ENCODE peak calls at places on chromosomes 1 and 21, in four cellular contexts. T, C, Q and H are unnamed samples.

GRCh38 chr1:30933874-30934252 is 25.3 kb upstream of the SDC3 start:
- DNase-seq in T (peak), C (peak), Q (no peak), H (peak)

GRCh38 chr1:53289050-53289429 is 38.8 kb downstream of the LRP8 start:
- DNase-seq in T (no peak), C (no peak), Q (no peak), H (no peak)

GRCh38 chr1:23283660-23284602 is 60.2 kb downstream of the HNRNPR start:
- DNase-seq in T (no peak), C (peak), Q (no peak), H (peak)

GRCh38 chr1:46301406-46302090 is 1.9 kb downstream of the LRRC41 start:
- DNase-seq in T (peak), C (peak), Q (peak), H (peak)

GRCh38 chr1:100879422-100879821 is 15.2 kb downstream of the EXTL2 start:
- DNase-seq in T (no peak), C (no peak), Q (no peak), H (peak)

GRCh38 chr1:186745531-186746146 is 65.4 kb upstream of the PTGS2 start:
- DNase-seq in T (no peak), C (no peak), Q (no peak), H (no peak)

GRCh38 chr1:156894001-156894400 is 483 bp downstream of the PEAR1 start:
- DNase-seq in T (no peak), C (no peak), Q (no peak), H (peak)

GRCh38 chr1:114531094-114531493 is 20.1 kb upstream of the TRIM33 start:
- DNase-seq in T (no peak), C (no peak), Q (no peak), H (no peak)

GRCh38 chr21:31278511-31279155 is 65.4 kb downstream of the TIAM1 start:
- DNase-seq in T (no peak), C (peak), Q (no peak), H (peak)

GRCh38 chr1:247448107-247448778 is 9.7 kb downstream of the OR2B11 start:
- DNase-seq in T (peak), C (peak), Q (peak), H (peak)

GRCh38 chr1:98898901-98899300 is 105.8 kb downstream of the PLPPR5 start:
- DNase-seq in T (no peak), C (no peak), Q (no peak), H (no peak)

GRCh38 chr1:29499101-29499650 is 262.9 kb downstream of the PTPRU start:
- DNase-seq in T (no peak), C (no peak), Q (no peak), H (no peak)
- H2BK120ac ChIP-seq in T (no peak), C (no peak), Q (no peak), H (no peak)

GRCh38 chr1:207649865-207650580 is 5.1 kb downstream of the CR1L start:
- DNase-seq in T (peak), C (no peak), Q (no peak), H (no peak)

GRCh38 chr1:207651583-207651982 is 6.7 kb downstream of the CR1L start:
- DNase-seq in T (no peak), C (no peak), Q (no peak), H (no peak)

GRCh38 chr1:207646891-207647290 is 2.0 kb downstream of the CR1L start:
- DNase-seq in T (no peak), C (no peak), Q (no peak), H (no peak)

GRCh38 chr1:207647966-207648906 is 3.3 kb downstream of the CR1L start:
- DNase-seq in T (peak), C (no peak), Q (no peak), H (no peak)

GRCh38 chr1:207649204-207649753 is 4.3 kb downstream of the CR1L start:
- DNase-seq in T (peak), C (no peak), Q (no peak), H (no peak)
- H2BK120ac ChIP-seq in T (no peak), C (no peak), Q (no peak), H (no peak)

DNA sequence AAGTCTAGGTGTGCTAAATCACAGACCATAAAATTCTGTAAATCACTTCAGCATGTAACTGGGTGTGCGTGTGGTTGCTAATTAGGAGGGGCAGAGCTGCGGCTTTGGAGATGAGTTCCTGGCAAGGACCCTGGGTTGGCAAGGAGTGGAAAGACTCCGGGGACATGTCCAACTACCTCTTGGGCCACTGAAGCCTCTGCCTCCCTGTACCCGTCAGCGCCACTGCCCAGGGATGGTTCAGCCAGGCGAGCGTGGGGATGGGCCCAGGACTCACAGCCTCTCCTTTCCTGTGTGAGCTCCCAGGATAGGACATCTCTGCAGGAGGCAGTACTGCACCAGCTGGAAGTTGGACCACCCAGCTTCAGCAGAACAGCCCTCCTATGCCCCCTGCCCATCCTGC is 386.4 kb upstream of the VAMP3 start:
- DNase-seq in T (no peak), C (no peak), Q (no peak), H (no peak)
- H2BK120ac ChIP-seq in T (no peak), C (no peak), Q (no peak), H (no peak)

DNA sequence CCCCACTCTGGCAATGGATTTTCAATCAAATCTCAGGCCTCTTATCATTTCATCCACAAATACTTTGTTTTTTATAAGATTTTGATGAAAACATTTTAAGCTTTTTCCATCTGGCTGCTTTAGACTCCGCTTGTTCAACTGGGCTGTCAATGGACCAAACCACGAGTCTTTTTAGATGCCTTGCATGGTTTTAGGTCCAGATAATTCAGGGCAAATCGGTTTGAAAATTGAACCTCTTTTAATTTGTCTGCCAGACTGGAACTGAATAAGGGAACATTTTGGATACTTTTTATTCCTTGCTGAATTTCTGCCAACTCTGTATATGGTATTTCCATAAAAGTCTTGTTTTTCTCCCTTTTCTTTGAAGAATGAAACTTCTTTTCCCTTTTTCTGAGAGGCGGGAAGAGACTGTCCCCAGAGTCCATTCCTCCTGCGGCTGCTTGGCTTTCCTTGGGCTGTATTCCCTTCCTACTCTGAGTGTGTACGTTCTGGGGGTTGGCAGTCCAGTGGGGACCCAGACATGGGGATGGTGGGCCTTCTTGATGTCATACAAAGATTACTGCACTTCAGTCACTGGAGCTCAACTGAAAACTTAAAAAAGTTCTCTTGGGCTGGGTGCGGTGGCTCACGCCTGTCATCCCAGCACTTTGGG is 46.5 kb upstream of the CNN3 start:
- DNase-seq in T (no peak), C (no peak), Q (no peak), H (no peak)
- H2BK120ac ChIP-seq in T (no peak), C (peak), Q (no peak), H (peak)

DNA sequence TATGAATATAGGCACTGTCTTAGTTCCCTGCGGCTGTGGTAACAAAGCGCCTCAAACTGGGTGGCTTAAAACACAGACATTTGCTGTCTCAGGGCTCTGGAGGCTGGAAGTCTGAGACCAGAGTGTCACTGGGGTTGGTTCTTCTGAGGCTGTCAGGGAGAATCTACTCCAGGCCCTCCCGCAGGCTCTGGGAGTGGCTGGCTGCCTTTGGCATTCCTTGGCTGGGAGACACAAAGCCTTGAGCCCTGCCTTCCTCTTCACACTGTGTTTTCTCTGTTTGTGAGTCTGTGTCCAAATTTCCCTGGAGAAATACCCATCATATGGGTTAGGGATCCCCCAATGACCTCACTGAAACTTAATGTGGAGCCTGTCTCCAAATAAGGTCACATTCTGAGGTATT is 38.5 kb downstream of the B3GALT5 start:
- DNase-seq in T (peak), C (no peak), Q (no peak), H (no peak)
- H2BK120ac ChIP-seq in T (no peak), C (no peak), Q (no peak), H (no peak)

GRCh38 chr1:1431006-1431844 is 4.3 kb upstream of the VWA1 start:
- DNase-seq in T (peak), C (no peak), Q (no peak), H (no peak)
- H2BK120ac ChIP-seq in T (peak), C (no peak), Q (peak), H (peak)

GRCh38 chr1:20184997-20185833 is 681 bp upstream of the UBXN10 start:
- DNase-seq in T (peak), C (no peak), Q (no peak), H (peak)

GRCh38 chr1:20180221-20181207 is 5.4 kb upstream of the UBXN10 start:
- DNase-seq in T (no peak), C (no peak), Q (no peak), H (no peak)

GRCh38 chr1:20183876-20184275 is 2.0 kb upstream of the UBXN10 start:
- DNase-seq in T (no peak), C (no peak), Q (no peak), H (no peak)

GRCh38 chr1:20184481-20184900 is 1.4 kb upstream of the UBXN10 start:
- DNase-seq in T (peak), C (no peak), Q (no peak), H (no peak)

GRCh38 chr1:20183035-20183434 is 2.9 kb upstream of the UBXN10 start:
- DNase-seq in T (no peak), C (no peak), Q (no peak), H (no peak)
- H2BK120ac ChIP-seq in T (no peak), C (no peak), Q (no peak), H (no peak)